ENCODE peak calls at places on chromosome 16, in eight cellular contexts. W is IMR-90; E is cardiac muscle cell; O is HepG2; J is CD8-positive, alpha-beta T cell; F is A549; K is lung; T is ovary. Q is an unnamed sample.

GRCh38 chr16:71917900-71918299 is 22.6 kb downstream of the IST1 start:
- DNase-seq in K (no peak), E (peak; percentile 74), J (no peak), T (no peak), W (peak; percentile 82), F (no peak), O (no peak), Q (no peak)

GRCh38 chr16:88870608-88871348 is 4.3 kb upstream of the PABPN1L start:
- DNase-seq in T (no peak), F (no peak), K (no peak), E (no peak), O (no peak), W (no peak), J (no peak), Q (no peak)

GRCh38 chr16:2981899-2982250 is 1.6 kb upstream of the PKMYT1 start:
- DNase-seq in O (no peak), E (no peak), F (no peak), J (no peak), W (no peak), K (no peak), T (no peak), Q (no peak)

GRCh38 chr16:30740364-30741251 is 7.6 kb upstream of the PHKG2 start:
- DNase-seq in K (peak; percentile 93), E (peak; percentile 86), W (peak; percentile 55), O (no peak), J (no peak), T (peak; percentile 81), F (peak; percentile 92), Q (no peak)

GRCh38 chr16:1678500-1679098 is 520 bp downstream of the JPT2 start:
- DNase-seq in W (peak; percentile 24), F (peak; percentile 52), J (peak; percentile 19), O (peak; percentile 12), T (peak; percentile 67), K (peak; percentile 38), E (peak; percentile 22), Q (peak; percentile 45)

GRCh38 chr16:57229079-57229478 is 16.0 kb upstream of the ARL2BP start:
- DNase-seq in J (no peak), F (no peak), K (no peak), O (no peak), E (no peak), T (no peak), W (no peak), Q (no peak)

GRCh38 chr16:12617401-12617819 is 186.3 kb downstream of the CPPED1 start:
- DNase-seq in W (no peak), O (no peak), T (no peak), E (no peak), K (no peak), J (no peak), F (no peak), Q (no peak)

GRCh38 chr16:72969146-72969545 is 78.8 kb downstream of the ZFHX3 start:
- DNase-seq in J (no peak), O (no peak), K (no peak), W (no peak), E (no peak), T (no peak), F (no peak), Q (no peak)

GRCh38 chr16:24810951-24811843 is 34.6 kb upstream of the SLC5A11 start:
- DNase-seq in W (no peak), O (no peak), K (no peak), E (no peak), F (no peak), J (no peak), T (no peak), Q (no peak)

GRCh38 chr16:84054916-84055315 is 12.3 kb upstream of the SLC38A8 start:
- DNase-seq in W (no peak), E (no peak), K (no peak), J (no peak), F (no peak), T (peak; percentile 31), O (no peak), Q (no peak)

GRCh38 chr16:21300309-21301167 is 22.4 kb upstream of the CRYM start:
- DNase-seq in F (peak; percentile 96), O (peak; percentile 100), E (peak; percentile 100), J (no peak), W (peak; percentile 100), K (peak; percentile 97), T (peak; percentile 88), Q (peak; percentile 95)

GRCh38 chr16:21301895-21302291 is 23.8 kb upstream of the CRYM start:
- DNase-seq in K (no peak), F (no peak), J (no peak), W (peak; percentile 8), T (no peak), E (peak; percentile 12), O (no peak), Q (no peak)

GRCh38 chr16:21302898-21303528 is 24.9 kb upstream of the CRYM start:
- DNase-seq in F (peak; percentile 35), K (no peak), O (no peak), E (peak; percentile 30), W (peak; percentile 93), J (no peak), T (no peak), Q (no peak)

GRCh38 chr16:21302454-21302853 is 24.4 kb upstream of the CRYM start:
- DNase-seq in F (no peak), E (no peak), K (no peak), T (no peak), J (no peak), O (no peak), W (peak; percentile 3), Q (no peak)

DNA sequence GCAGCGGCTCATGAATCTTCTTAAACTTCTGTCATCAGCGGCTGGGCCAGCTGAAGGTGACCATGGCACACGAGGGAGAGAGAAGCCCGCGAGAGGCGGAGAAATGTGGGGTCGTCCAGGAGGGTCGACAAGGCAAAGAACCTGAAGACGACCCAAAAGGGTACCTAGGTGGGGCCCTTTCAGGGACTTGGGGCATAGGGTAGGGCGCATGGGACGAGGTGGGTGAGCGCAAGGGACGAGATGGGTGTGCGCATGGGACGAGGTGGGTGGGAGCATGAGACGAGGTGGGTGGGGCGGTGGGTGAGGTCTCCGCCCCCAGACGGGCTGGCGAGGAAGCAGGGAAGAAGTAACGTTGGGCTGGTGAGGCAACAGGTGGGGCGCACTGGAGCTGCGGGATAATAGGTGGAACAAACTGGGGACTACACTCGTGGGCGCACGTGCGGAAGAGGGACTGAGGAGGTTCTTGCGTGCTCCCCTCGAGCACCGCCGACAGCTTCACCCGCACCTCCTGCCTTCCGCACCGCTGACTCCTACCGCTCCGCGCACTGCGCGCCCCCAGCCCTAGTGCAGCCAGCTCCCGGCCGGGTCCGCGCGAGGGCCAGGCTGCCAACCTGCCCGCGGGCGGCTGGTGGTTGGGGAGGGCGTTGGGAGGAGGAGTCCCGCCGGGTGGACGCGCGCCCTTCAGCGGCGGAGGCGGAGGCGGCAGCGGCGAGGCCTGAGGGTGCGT is 23.2 kb upstream of the CRYM start:
- DNase-seq in K (peak; percentile 73), F (peak; percentile 91), J (no peak), O (peak; percentile 88), E (peak; percentile 70), W (peak; percentile 61), T (peak; percentile 64), Q (peak; percentile 75)
- TF ChIP-seq CTCF in K (no peak), F (peak; percentile 33), J (no peak), O (peak; percentile 72), E (peak; percentile 25), W (peak; percentile 29), T (peak; percentile 29), Q (no peak)

GRCh38 chr16:68242926-68243858 is 2.0 kb upstream of the PLA2G15 start:
- DNase-seq in T (no peak), W (no peak), J (no peak), F (no peak), E (no peak), K (no peak), O (no peak), Q (no peak)
- H3K4me1 ChIP-seq in T (peaks cover 11% of the 10 kb centered on the region), W (peaks cover 14% of the 10 kb centered on the region), J (peaks cover 38% of the 10 kb centered on the region), F (peaks cover 12% of the 10 kb centered on the region), E (no peaks in the 10 kb centered on the region), K (peaks cover 3% of the 10 kb centered on the region), O (peaks cover 52% of the 10 kb centered on the region), Q (no peaks in the 10 kb centered on the region)

GRCh38 chr16:53213542-53213941 is 158.8 kb downstream of the CHD9 start:
- DNase-seq in O (no peak), J (no peak), W (no peak), F (no peak), T (no peak), E (no peak), K (no peak), Q (no peak)

GRCh38 chr16:53211253-53211652 is 156.5 kb downstream of the CHD9 start:
- DNase-seq in O (no peak), J (no peak), F (no peak), E (no peak), W (no peak), T (no peak), K (no peak), Q (no peak)

GRCh38 chr16:53209489-53209888 is 154.7 kb downstream of the CHD9 start:
- DNase-seq in O (no peak), T (no peak), J (no peak), W (no peak), E (no peak), F (no peak), K (no peak), Q (no peak)

GRCh38 chr16:53212899-53213235 is 158.1 kb downstream of the CHD9 start:
- DNase-seq in J (no peak), E (no peak), T (no peak), F (no peak), K (no peak), O (no peak), W (no peak), Q (no peak)

GRCh38 chr16:53207810-53208752 is 153.3 kb downstream of the CHD9 start:
- DNase-seq in J (no peak), W (peak; percentile 83), F (peak; percentile 84), T (no peak), E (peak; percentile 91), K (peak; percentile 55), O (peak; percentile 72), Q (peak; percentile 67)
- H3K4me3 ChIP-seq in J (peak overlapping the region; percentile 5), W (peak overlapping the region; percentile 88), F (peak overlapping the region; percentile 52), T (peak overlapping the region; percentile 29), E (peak overlapping the region; percentile 85), K (peak overlapping the region; percentile 39), O (no peak overlapping the region), Q (peak overlapping the region; percentile 92)

GRCh38 chr16:82735696-82736095 is 108.9 kb downstream of the CDH13 start:
- DNase-seq in E (peak; percentile 69), W (no peak), K (no peak), T (no peak), O (no peak), F (no peak), J (no peak), Q (no peak)

GRCh38 chr16:82735176-82735575 is 108.4 kb downstream of the CDH13 start:
- DNase-seq in O (no peak), W (no peak), E (peak; percentile 14), K (no peak), J (no peak), T (no peak), F (no peak), Q (no peak)

GRCh38 chr16:82728901-82729300 is 102.1 kb downstream of the CDH13 start:
- DNase-seq in E (no peak), T (no peak), K (no peak), F (no peak), O (no peak), W (no peak), J (no peak), Q (no peak)

GRCh38 chr16:82730901-82731300 is 104.1 kb downstream of the CDH13 start:
- DNase-seq in T (no peak), J (no peak), O (no peak), W (no peak), K (no peak), F (no peak), E (no peak), Q (no peak)

DNA sequence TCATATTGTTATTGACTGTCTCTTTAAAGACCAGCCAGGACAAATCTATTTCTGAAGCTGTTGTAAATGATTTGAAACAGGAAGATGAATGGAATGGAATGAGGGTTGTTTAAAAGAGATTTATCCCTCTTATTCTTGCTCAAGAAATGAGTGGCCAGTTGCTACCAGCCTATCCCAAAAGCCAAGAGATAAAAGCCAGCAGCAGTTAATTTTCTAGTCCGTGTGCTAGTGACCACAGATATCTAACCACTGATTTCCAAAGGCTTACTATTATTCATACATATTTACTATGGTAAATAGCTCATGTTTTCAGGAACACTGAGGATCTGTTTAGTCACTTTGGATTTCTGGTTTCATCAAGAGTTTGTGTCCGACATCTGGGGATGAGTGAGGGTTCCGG is 105.7 kb downstream of the CDH13 start:
- DNase-seq in T (no peak), O (no peak), K (no peak), F (no peak), E (peak; percentile 48), J (no peak), W (no peak), Q (no peak)
- TF ChIP-seq CTCF in T (no peak), O (no peak), K (no peak), F (no peak), E (no peak), J (no peak), W (no peak), Q (no peak)